ENCODE peak calls at places on chromosome 2, in nine cellular contexts. Z is prostate gland, K is transverse colon, N is sigmoid colon, C is vagina, M is stomach, S is endothelial cell of umbilical vein, G is HepG2, I is K562. Q is an unnamed sample.

GRCh38 chr2:75640621-75641121 is 5.9 kb upstream of the MRPL19 start:
- DNase-seq in S (peak; percentile 83), I (peak; percentile 67), G (peak; percentile 56), Z (peak; percentile 28), C (no peak), K (peak; percentile 53), N (peak; percentile 72), M (peak; percentile 65), Q (peak; percentile 82)

GRCh38 chr2:57906152-57906732 is 140.4 kb upstream of the VRK2 start:
- DNase-seq in Z (no peak), M (no peak), K (no peak), S (peak; percentile 57), C (no peak), I (peak; percentile 57), G (peak; percentile 62), N (no peak), Q (no peak)

GRCh38 chr2:5148392-5149085 is 543.6 kb upstream of the SOX11 start:
- DNase-seq in K (no peak), C (no peak), N (no peak), G (no peak), M (no peak), S (no peak), Z (no peak), I (no peak), Q (no peak)

GRCh38 chr2:109560265-109560664 is 53.5 kb downstream of the SEPTIN10 start:
- DNase-seq in G (no peak), S (peak; percentile 33), Z (no peak), I (no peak), K (no peak), C (no peak), N (no peak), M (no peak), Q (no peak)

GRCh38 chr2:233448565-233448964 is 94.3 kb downstream of the DGKD start:
- DNase-seq in Z (no peak), N (peak; percentile 9), G (peak; percentile 26), S (no peak), C (no peak), K (peak; percentile 5), I (no peak), M (no peak), Q (peak; percentile 1)

GRCh38 chr2:21270658-21271057 is 146.9 kb downstream of the TDRD15 start:
- DNase-seq in G (no peak), N (peak; percentile 86), S (no peak), Z (no peak), M (no peak), C (peak; percentile 91), K (no peak), I (no peak), Q (no peak)

GRCh38 chr2:135914485-135914884 is 38.2 kb upstream of the MCM6 start:
- DNase-seq in Z (no peak), I (no peak), N (no peak), M (no peak), K (no peak), S (no peak), G (no peak), C (no peak), Q (no peak)

GRCh38 chr2:135701442-135701841 is 40.2 kb upstream of the UBXN4 start:
- DNase-seq in K (no peak), I (no peak), N (no peak), G (no peak), Z (no peak), M (no peak), S (no peak), C (no peak), Q (no peak)

GRCh38 chr2:168461942-168462331 is 5.9 kb downstream of the CERS6 start:
- DNase-seq in N (no peak), M (no peak), K (no peak), S (no peak), G (no peak), Z (no peak), I (no peak), C (no peak), Q (no peak)

GRCh38 chr2:168462543-168463045 is 6.5 kb downstream of the CERS6 start:
- DNase-seq in Z (no peak), N (no peak), G (no peak), C (no peak), S (no peak), M (no peak), K (no peak), I (no peak), Q (no peak)

GRCh38 chr2:168459256-168459655 is 3.2 kb downstream of the CERS6 start:
- DNase-seq in S (no peak), I (no peak), C (no peak), G (no peak), Z (no peak), M (no peak), K (no peak), N (no peak), Q (no peak)

GRCh38 chr2:168460561-168460960 is 4.5 kb downstream of the CERS6 start:
- DNase-seq in K (no peak), N (no peak), C (no peak), G (no peak), M (no peak), Z (no peak), S (no peak), I (no peak), Q (no peak)

GRCh38 chr2:168461178-168461941 is 5.3 kb downstream of the CERS6 start:
- DNase-seq in N (no peak), I (no peak), Z (no peak), S (no peak), M (no peak), C (no peak), G (no peak), K (no peak), Q (no peak)
- H3K36me3 ChIP-seq in N (no peaks in the 10 kb centered on the region), I (no peaks in the 10 kb centered on the region), Z (no peaks in the 10 kb centered on the region), S (no peaks in the 10 kb centered on the region), M (no peaks in the 10 kb centered on the region), C (no peaks in the 10 kb centered on the region), G (no peaks in the 10 kb centered on the region), K (no peaks in the 10 kb centered on the region), Q (no peaks in the 10 kb centered on the region)

DNA sequence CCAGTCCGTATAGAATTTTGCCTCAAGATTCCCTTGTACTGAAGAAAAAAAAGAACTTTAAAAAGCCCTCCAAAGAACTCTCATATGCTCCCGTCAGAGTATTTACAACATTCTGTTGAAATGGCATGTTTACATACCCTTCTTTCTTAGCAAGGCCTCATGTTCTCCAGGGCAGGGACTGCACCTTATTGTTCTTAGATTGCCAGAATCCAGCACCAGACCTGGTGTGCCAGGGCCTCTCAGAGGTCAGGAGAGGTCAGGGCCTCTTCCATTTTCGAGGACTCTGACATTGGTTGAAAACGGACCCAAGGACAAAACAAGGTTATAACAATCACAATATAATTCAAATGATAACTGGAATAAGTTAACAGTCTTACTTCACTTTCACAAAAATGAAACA is 78.2 kb downstream of the TNP1 start:
- DNase-seq in S (no peak), I (no peak), M (no peak), N (no peak), C (no peak), K (no peak), G (no peak), Z (no peak), Q (no peak)
- TF ChIP-seq POLR2AphosphoS5 in S (no peak), I (no peak), M (no peak), N (peak; percentile 64), C (no peak), K (no peak), G (no peak), Z (no peak), Q (no peak)

GRCh38 chr2:95276244-95276887 is 2.1 kb downstream of the PROM2 start:
- DNase-seq in K (no peak), Z (no peak), N (peak; percentile 48), S (no peak), G (no peak), M (no peak), I (no peak), C (no peak), Q (peak; percentile 64)

GRCh38 chr2:95276888-95277245 is 2.6 kb downstream of the PROM2 start:
- DNase-seq in Z (no peak), S (no peak), G (no peak), N (peak; percentile 45), I (no peak), M (no peak), C (no peak), K (no peak), Q (peak; percentile 73)

GRCh38 chr2:95274291-95275150 is at the start of gene PROM2:
- DNase-seq in Z (peak; percentile 88), M (peak; percentile 92), I (no peak), N (peak; percentile 53), G (no peak), K (peak; percentile 88), C (no peak), S (no peak), Q (peak; percentile 62)

GRCh38 chr2:95275151-95275515 is 884 bp downstream of the PROM2 start:
- DNase-seq in Z (no peak), S (no peak), K (no peak), I (no peak), M (peak; percentile 24), C (no peak), N (peak; percentile 36), G (no peak), Q (peak; percentile 68)

DNA sequence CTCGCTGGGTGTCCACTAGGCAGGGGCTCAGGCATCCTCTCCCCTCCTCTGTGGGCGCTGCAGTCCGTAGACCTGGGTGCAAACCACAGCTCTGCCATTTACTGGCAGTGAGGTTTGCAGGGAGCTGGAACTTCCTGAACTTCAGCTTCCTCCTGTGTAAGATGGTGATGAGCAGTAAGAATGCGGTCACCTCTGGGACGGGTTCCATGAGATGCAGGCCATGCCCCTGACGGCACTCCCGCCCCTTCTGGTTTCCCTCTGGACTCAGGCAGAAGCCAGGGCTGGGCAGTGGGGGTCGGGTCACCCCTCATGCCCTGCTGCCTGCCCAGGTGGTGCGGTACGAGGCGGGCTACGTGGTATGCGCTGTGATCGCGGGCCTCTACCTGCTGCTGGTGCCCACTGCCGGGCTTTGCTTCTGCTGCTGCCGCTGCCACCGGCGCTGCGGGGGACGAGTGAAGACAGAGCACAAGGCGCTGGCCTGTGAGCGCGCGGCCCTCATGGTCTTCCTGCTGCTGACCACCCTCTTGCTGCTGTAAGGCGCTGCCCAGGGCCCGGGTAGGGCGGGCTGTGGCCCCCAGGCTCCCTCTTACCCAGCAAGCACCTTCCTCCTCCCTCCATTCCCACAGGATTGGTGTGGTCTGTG is 1.5 kb downstream of the PROM2 start:
- DNase-seq in M (peak; percentile 50), N (peak; percentile 57), Z (peak; percentile 61), G (no peak), K (peak; percentile 47), I (no peak), S (no peak), C (no peak), Q (peak; percentile 66)
- TF ChIP-seq POLR2A in M (no peak), N (no peak), Z (peak; percentile 48), G (no peak), K (peak; percentile 35), I (no peak), S (no peak), C (no peak), Q (no peak)

GRCh38 chr2:42588158-42588557 is 19.7 kb downstream of the MTA3 start:
- DNase-seq in G (no peak), K (no peak), N (no peak), Z (no peak), C (no peak), M (no peak), S (no peak), I (no peak), Q (no peak)

GRCh38 chr2:42590176-42590575 is 21.7 kb downstream of the MTA3 start:
- DNase-seq in K (no peak), C (no peak), I (no peak), M (peak; percentile 1), N (no peak), G (no peak), S (no peak), Z (no peak), Q (no peak)

GRCh38 chr2:42581257-42581656 is 12.8 kb downstream of the MTA3 start:
- DNase-seq in S (no peak), N (no peak), Z (no peak), G (no peak), C (no peak), M (peak; percentile 10), I (no peak), K (no peak), Q (no peak)

GRCh38 chr2:42585779-42586178 is 17.3 kb downstream of the MTA3 start:
- DNase-seq in I (no peak), Z (no peak), C (no peak), M (no peak), K (no peak), N (no peak), G (peak; percentile 57), S (no peak), Q (no peak)
- H3K36me3 ChIP-seq in I (peaks cover 1% of the 10 kb centered on the region), Z (no peaks in the 10 kb centered on the region), C (peaks cover 21% of the 10 kb centered on the region), M (peaks cover 28% of the 10 kb centered on the region), K (no peaks in the 10 kb centered on the region), N (no peaks in the 10 kb centered on the region), G (peaks cover 10% of the 10 kb centered on the region), S (peaks cover under 1% of the 10 kb centered on the region), Q (peaks cover 54% of the 10 kb centered on the region)